ENCODE peak calls at places on chromosomes 16 and 17, in nine cellular contexts. A is mesenchymal stem cell; L is ovary; P is Peyer's patch; W is lung; B is CD8-positive, alpha-beta memory T cell; X is hepatocyte; S is ascending aorta; E is brain microvascular endothelial cell. R is an unnamed sample.

GRCh38 chr17:68491864-68492263 is 20.4 kb upstream of the PRKAR1A start:
- DNase-seq in A (no peak), L (peak; percentile 52), P (no peak), W (peak; percentile 55), B (no peak), X (no peak), S (no peak), E (no peak), R (peak; percentile 41)

GRCh38 chr17:74274060-74274702 is at the start of gene DNAI2:
- DNase-seq in A (no peak), L (no peak), P (peak; percentile 55), W (no peak), B (peak; percentile 18), X (no peak), S (no peak), E (no peak), R (peak; percentile 71)

GRCh38 chr17:33732116-33732515 is 439.0 kb upstream of the ASIC2 start:
- DNase-seq in A (no peak), L (no peak), P (no peak), W (no peak), B (no peak), X (peak; percentile 33), S (no peak), E (no peak), R (no peak)

GRCh38 chr16:66426112-66427035 is 721 bp upstream of the BEAN1 start:
- DNase-seq in A (no peak), L (no peak), P (peak; percentile 39), W (no peak), B (no peak), X (peak; percentile 38), S (no peak), E (no peak), R (peak; percentile 64)

GRCh38 chr17:51841669-51842068 is 316.8 kb downstream of the CA10 start:
- DNase-seq in A (no peak), L (no peak), P (no peak), W (no peak), B (no peak), X (no peak), S (no peak), E (no peak), R (no peak)

GRCh38 chr16:17149904-17150483 is 320.8 kb downstream of the XYLT1 start:
- DNase-seq in A (no peak), L (no peak), P (no peak), W (no peak), B (no peak), X (peak; percentile 34), S (no peak), E (no peak), R (no peak)

GRCh38 chr16:89308391-89309333 is 91.2 kb downstream of the ZNF778 start:
- DNase-seq in A (no peak), L (no peak), P (no peak), W (no peak), B (no peak), X (no peak), S (no peak), E (no peak), R (peak; percentile 41)

GRCh38 chr17:77572851-77573250 is 385.7 kb upstream of the TNRC6C start:
- DNase-seq in A (no peak), L (no peak), P (peak; percentile 24), W (no peak), B (no peak), X (no peak), S (no peak), E (no peak), R (no peak)

GRCh38 chr16:9050102-9050830 is 41.2 kb upstream of the HAPSTR1 start:
- DNase-seq in A (no peak), L (no peak), P (no peak), W (no peak), B (peak; percentile 1), X (no peak), S (no peak), E (no peak), R (no peak)

GRCh38 chr17:5437721-5438317 is 1.1 kb downstream of the C1QBP start:
- DNase-seq in A (peak; percentile 52), L (no peak), P (no peak), W (no peak), B (no peak), X (no peak), S (no peak), E (peak; percentile 12), R (no peak)

GRCh38 chr16:54519161-54519685 is 232.6 kb upstream of the IRX3 start:
- DNase-seq in A (peak; percentile 1), L (no peak), P (no peak), W (no peak), B (no peak), X (no peak), S (no peak), E (no peak), R (no peak)

GRCh38 chr17:41613277-41614082 is 913 bp upstream of the KRT16 start:
- DNase-seq in A (no peak), L (no peak), P (no peak), W (no peak), B (no peak), X (no peak), S (no peak), E (no peak), R (no peak)

GRCh38 chr17:67565068-67565467 is 152.7 kb upstream of the NOL11 start:
- DNase-seq in A (no peak), L (no peak), P (no peak), W (no peak), B (no peak), X (no peak), S (no peak), E (no peak), R (no peak)

GRCh38 chr17:16938496-16939270 is 33.2 kb downstream of the TNFRSF13B start:
- DNase-seq in A (no peak), L (no peak), P (peak; percentile 37), W (no peak), B (no peak), X (peak; percentile 4), S (no peak), E (no peak), R (no peak)

GRCh38 chr16:84412262-84412661 is 43.9 kb downstream of the ATP2C2 start:
- DNase-seq in A (no peak), L (no peak), P (no peak), W (no peak), B (no peak), X (no peak), S (no peak), E (no peak), R (no peak)

GRCh38 chr16:85844786-85845185 is 45.3 kb downstream of the COX4I1 start:
- DNase-seq in A (peak; percentile 12), L (no peak), P (no peak), W (no peak), B (no peak), X (peak; percentile 54), S (no peak), E (no peak), R (no peak)

GRCh38 chr16:85843471-85844168 is 44.1 kb downstream of the COX4I1 start:
- DNase-seq in A (no peak), L (no peak), P (no peak), W (no peak), B (no peak), X (no peak), S (no peak), E (no peak), R (no peak)

GRCh38 chr16:85845276-85845675 is 45.8 kb downstream of the COX4I1 start:
- DNase-seq in A (no peak), L (no peak), P (no peak), W (no peak), B (no peak), X (no peak), S (no peak), E (no peak), R (no peak)

GRCh38 chr16:85842848-85843247 is 43.4 kb downstream of the COX4I1 start:
- DNase-seq in A (no peak), L (no peak), P (no peak), W (no peak), B (no peak), X (no peak), S (no peak), E (no peak), R (no peak)

GRCh38 chr16:85844169-85844481 is 44.6 kb downstream of the COX4I1 start:
- DNase-seq in A (no peak), L (no peak), P (no peak), W (no peak), B (no peak), X (no peak), S (no peak), E (no peak), R (no peak)
- H3K27me3 ChIP-seq in A (peaks cover 4% of the 10 kb centered on the region), L (no peaks in the 10 kb centered on the region), P (no peaks in the 10 kb centered on the region), W (no peaks in the 10 kb centered on the region), B (peaks cover 5% of the 10 kb centered on the region), X (no peaks in the 10 kb centered on the region), S (no peaks in the 10 kb centered on the region), E (peaks cover 8% of the 10 kb centered on the region), R (no peaks in the 10 kb centered on the region)

DNA sequence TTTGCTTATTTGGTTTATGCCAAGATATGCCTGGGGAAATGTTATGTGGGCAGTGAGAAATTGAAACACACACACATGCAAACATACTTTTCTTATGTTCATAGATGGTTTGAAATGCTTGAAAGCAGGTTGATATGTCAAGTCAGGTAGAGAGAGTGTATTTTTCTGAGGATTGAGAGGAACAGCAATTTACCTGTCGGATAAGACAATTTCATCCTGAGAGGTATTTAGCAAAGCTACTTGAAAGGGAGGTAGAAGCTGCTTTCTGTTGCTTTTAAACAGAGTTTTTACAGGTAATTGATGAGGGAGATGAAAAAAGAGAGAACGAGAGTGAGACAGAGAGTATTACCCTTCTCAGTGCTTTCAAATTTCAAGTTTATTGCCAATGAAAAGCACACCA is 854.3 kb downstream of the CDH8 start:
- DNase-seq in A (no peak), L (no peak), P (no peak), W (no peak), B (no peak), X (no peak), S (no peak), E (no peak), R (no peak)
- H3K27ac ChIP-seq in A (no peak overlapping the region), L (no peak overlapping the region), P (no peak overlapping the region), W (no peak overlapping the region), B (no peak overlapping the region), X (no peak overlapping the region), S (no peak overlapping the region), E (no peak overlapping the region), R (no peak overlapping the region)

DNA sequence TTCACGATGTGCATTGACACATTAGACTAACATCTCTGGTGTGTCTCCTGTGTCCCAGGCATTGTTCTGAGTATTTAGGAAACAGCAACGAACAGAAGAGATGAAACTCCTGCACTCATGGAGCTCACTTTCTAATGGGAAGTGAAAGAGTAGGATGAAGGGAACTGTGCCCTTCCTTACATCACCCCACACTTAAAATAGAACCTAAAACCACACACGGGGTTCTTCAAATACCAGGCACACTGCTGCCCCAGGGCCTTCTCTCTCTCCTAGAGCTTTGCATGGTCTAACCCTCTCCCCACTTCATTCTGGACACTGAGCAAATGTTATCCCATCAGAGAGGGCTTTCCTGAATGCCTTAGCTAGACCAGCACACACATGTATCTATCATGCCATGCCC is 33.7 kb downstream of the TRIM25 start:
- DNase-seq in A (no peak), L (no peak), P (no peak), W (no peak), B (no peak), X (no peak), S (no peak), E (no peak), R (no peak)
- H3K4me3 ChIP-seq in A (no peak overlapping the region), L (no peak overlapping the region), P (no peak overlapping the region), W (no peak overlapping the region), B (no peak overlapping the region), X (no peak overlapping the region), S (no peak overlapping the region), E (no peak overlapping the region), R (no peak overlapping the region)

DNA sequence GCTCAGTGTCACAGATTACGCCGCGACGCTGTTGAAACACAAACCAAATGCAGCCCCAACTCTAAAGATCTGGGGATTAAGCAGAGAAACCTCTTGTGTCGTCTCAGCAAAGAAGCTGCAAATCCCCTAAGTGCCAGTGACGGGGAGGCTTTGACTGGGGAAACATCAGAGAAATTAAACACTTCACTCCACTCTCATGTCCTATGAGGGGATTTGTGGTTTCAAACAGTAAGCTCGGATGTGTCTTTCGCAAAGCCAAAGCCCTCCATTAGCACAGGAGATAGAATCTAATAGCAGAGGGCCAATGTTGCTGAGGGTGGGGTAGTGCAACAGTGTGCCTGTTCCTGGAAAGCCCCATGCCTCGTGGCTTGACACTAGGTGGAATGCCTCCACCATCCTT is 233.7 kb downstream of the HS3ST4 start:
- DNase-seq in A (no peak), L (no peak), P (no peak), W (no peak), B (no peak), X (no peak), S (no peak), E (no peak), R (no peak)
- H3K27me3 ChIP-seq in A (no peaks in the 10 kb centered on the region), L (no peaks in the 10 kb centered on the region), P (no peaks in the 10 kb centered on the region), W (no peaks in the 10 kb centered on the region), B (no peaks in the 10 kb centered on the region), X (no peaks in the 10 kb centered on the region), S (no peaks in the 10 kb centered on the region), E (no peaks in the 10 kb centered on the region), R (no peaks in the 10 kb centered on the region)